ENCODE peak calls at places on chromosomes 12 and 14, in five cellular contexts. Y is CD4-positive, alpha-beta T cell; O is lung; B is Calu3; H is foreskin fibroblast. G is an unnamed sample.

GRCh38 chr12:3958534-3958933 is 85.3 kb upstream of the PARP11 start:
- DNase-seq in O (no peak), B (no peak), Y (no peak), H (no peak), G (no peak)

GRCh38 chr12:129531004-129531403 is 372.8 kb downstream of the TMEM132D start:
- DNase-seq in O (no peak), H (no peak), Y (no peak), B (no peak), G (no peak)

GRCh38 chr12:12018454-12018853 is 52.3 kb upstream of the BCL2L14 start:
- DNase-seq in Y (no peak), H (peak), O (no peak), B (no peak), G (no peak)

GRCh38 chr14:92615451-92615850 is 101.9 kb downstream of the RIN3 start:
- DNase-seq in Y (peak), O (no peak), B (no peak), H (no peak), G (no peak)

GRCh38 chr12:65123435-65124063 is 2.4 kb upstream of the WIF1 start:
- DNase-seq in B (peak), H (peak), O (no peak), Y (no peak), G (peak)

GRCh38 chr12:131536337-131536736 is 174.6 kb upstream of the SFSWAP start:
- DNase-seq in Y (peak), H (no peak), B (no peak), O (no peak), G (no peak)

GRCh38 chr12:121812320-121812871 is 8.6 kb downstream of the SETD1B start:
- DNase-seq in Y (no peak), H (peak), O (peak), B (peak), G (peak)

GRCh38 chr12:80849367-80849766 is 88.4 kb downstream of the LIN7A start:
- DNase-seq in Y (no peak), B (no peak), O (no peak), H (no peak), G (no peak)

GRCh38 chr12:131850856-131851559 is 22.8 kb downstream of the MMP17 start:
- DNase-seq in O (no peak), Y (no peak), B (peak), H (peak), G (no peak)

GRCh38 chr12:122054842-122055544 is 23.6 kb upstream of the MLXIP start:
- DNase-seq in B (no peak), Y (no peak), O (no peak), H (no peak), G (no peak)

GRCh38 chr12:25830456-25830855 is 128.0 kb upstream of the RASSF8 start:
- DNase-seq in B (no peak), H (peak), Y (no peak), O (no peak), G (no peak)

GRCh38 chr12:66708704-66709443 is 30.0 kb upstream of the GRIP1 start:
- DNase-seq in O (no peak), B (no peak), H (peak), Y (no peak), G (no peak)

GRCh38 chr12:55515696-55516095 is 23.5 kb downstream of the OR6C68 start:
- DNase-seq in O (no peak), Y (no peak), H (no peak), B (no peak), G (no peak)

GRCh38 chr14:24734917-24735500 is 101.0 kb upstream of the GZMB start:
- DNase-seq in H (peak), Y (no peak), B (peak), O (no peak), G (peak)

GRCh38 chr14:99790201-99790977 is 2.8 kb upstream of the EML1 start:
- DNase-seq in O (no peak), H (no peak), Y (no peak), B (no peak), G (no peak)

GRCh38 chr12:3130053-3130805 is 53.0 kb downstream of the TSPAN9 start:
- DNase-seq in Y (no peak), H (no peak), O (no peak), B (no peak), G (no peak)

GRCh38 chr12:130713581-130713991 is 2.5 kb downstream of the RIMBP2 start:
- DNase-seq in H (no peak), O (no peak), B (no peak), Y (no peak), G (no peak)

GRCh38 chr14:69772082-69773017 is 5.4 kb downstream of the SRSF5 start:
- DNase-seq in O (no peak), H (no peak), Y (no peak), B (no peak), G (no peak)

GRCh38 chr12:49342914-49343731 is 3.6 kb upstream of the DNAJC22 start:
- DNase-seq in O (no peak), Y (no peak), B (no peak), H (no peak), G (no peak)

GRCh38 chr12:4153343-4153892 is 120.1 kb upstream of the CCND2 start:
- DNase-seq in Y (peak), O (no peak), H (no peak), B (no peak), G (no peak)

GRCh38 chr12:2682301-2683282 is 112.2 kb upstream of the FKBP4 start:
- DNase-seq in O (peak), H (peak), B (peak), Y (peak), G (peak)

GRCh38 chr14:36429692-36430091 is 90.3 kb downstream of the NKX2-1 start:
- DNase-seq in B (no peak), H (no peak), O (no peak), Y (no peak), G (no peak)

GRCh38 chr14:61643546-61643945 is 51.8 kb upstream of the HIF1A start:
- DNase-seq in B (no peak), O (no peak), Y (no peak), H (peak), G (no peak)

GRCh38 chr12:109308534-109309440 is at the start of gene FOXN4:
- DNase-seq in B (no peak), Y (no peak), H (no peak), O (no peak), G (peak)

GRCh38 chr12:12527820-12528296 is 34.8 kb downstream of the DUSP16 start:
- DNase-seq in H (no peak), O (no peak), Y (no peak), B (no peak), G (no peak)

GRCh38 chr14:54908230-54908629 is 5.6 kb upstream of the GCH1 start:
- DNase-seq in B (no peak), O (no peak), Y (no peak), H (no peak), G (no peak)

GRCh38 chr14:61491876-61492440 is 170.6 kb downstream of the PRKCH start:
- DNase-seq in B (no peak), O (no peak), Y (no peak), H (no peak), G (no peak)

GRCh38 chr14:103880334-103880985 is 33.1 kb upstream of the PPP1R13B start:
- DNase-seq in H (peak), O (peak), B (peak), Y (peak), G (no peak)

GRCh38 chr12:105724651-105725050 is 394.2 kb downstream of the C12orf75 start:
- DNase-seq in B (no peak), O (no peak), H (no peak), Y (no peak), G (no peak)

GRCh38 chr12:122668268-122668667 is 34.9 kb downstream of the HCAR2 start:
- DNase-seq in B (no peak), Y (no peak), H (no peak), O (no peak), G (no peak)

GRCh38 chr14:45284802-45285201 is 31.8 kb upstream of the MIS18BP1 start:
- DNase-seq in O (no peak), B (no peak), H (no peak), Y (no peak), G (no peak)

GRCh38 chr12:31929140-31929526 is 30.1 kb upstream of the RESF1 start:
- DNase-seq in Y (no peak), B (no peak), O (no peak), H (no peak), G (no peak)

GRCh38 chr14:84006643-84007137 is 1523.3 kb upstream of the FLRT2 start:
- DNase-seq in Y (no peak), H (no peak), O (no peak), B (no peak), G (peak)

GRCh38 chr12:121773011-121773777 is 20.3 kb downstream of the RHOF start:
- DNase-seq in Y (peak), H (peak), B (peak), O (peak), G (peak)

GRCh38 chr14:22475381-22475780 is 113.6 kb downstream of the DAD1 start:
- DNase-seq in Y (no peak), O (no peak), H (no peak), B (no peak), G (no peak)

GRCh38 chr12:113899042-113899843 is 66.9 kb downstream of the RBM19 start:
- DNase-seq in Y (no peak), B (no peak), H (no peak), O (no peak), G (no peak)

GRCh38 chr12:113898466-113898865 is 67.7 kb downstream of the RBM19 start:
- DNase-seq in B (no peak), O (no peak), Y (no peak), H (no peak), G (no peak)

GRCh38 chr12:113900711-113901110 is 65.4 kb downstream of the RBM19 start:
- DNase-seq in B (no peak), Y (no peak), O (no peak), H (peak), G (no peak)

GRCh38 chr12:113897406-113897805 is 68.7 kb downstream of the RBM19 start:
- DNase-seq in Y (no peak), O (no peak), H (no peak), B (no peak), G (no peak)

GRCh38 chr12:113899844-113900471 is 66.2 kb downstream of the RBM19 start:
- DNase-seq in O (no peak), B (no peak), Y (no peak), H (no peak), G (no peak)
- TF ChIP-seq CTCF in O (no peak), B (no peak), Y (no peak), H (no peak), G (no peak)

GRCh38 chr14:50260511-50260910 is 29.1 kb upstream of the SOS2 start:
- DNase-seq in B (peak), Y (no peak), H (peak), O (no peak), G (peak)
- TF ChIP-seq CTCF in B (peak), Y (peak), H (peak), O (peak), G (peak)

GRCh38 chr14:102672410-102672960 is 80.0 kb downstream of the RCOR1 start:
- DNase-seq in O (no peak), H (no peak), Y (no peak), B (no peak), G (no peak)
- TF ChIP-seq CTCF in O (no peak), H (no peak), Y (no peak), B (no peak), G (no peak)

GRCh38 chr12:116882742-116883141 is 1.5 kb upstream of the HRK start:
- DNase-seq in Y (no peak), O (no peak), B (no peak), H (peak), G (no peak)
- TF ChIP-seq CTCF in Y (no peak), O (no peak), B (no peak), H (peak), G (no peak)

DNA sequence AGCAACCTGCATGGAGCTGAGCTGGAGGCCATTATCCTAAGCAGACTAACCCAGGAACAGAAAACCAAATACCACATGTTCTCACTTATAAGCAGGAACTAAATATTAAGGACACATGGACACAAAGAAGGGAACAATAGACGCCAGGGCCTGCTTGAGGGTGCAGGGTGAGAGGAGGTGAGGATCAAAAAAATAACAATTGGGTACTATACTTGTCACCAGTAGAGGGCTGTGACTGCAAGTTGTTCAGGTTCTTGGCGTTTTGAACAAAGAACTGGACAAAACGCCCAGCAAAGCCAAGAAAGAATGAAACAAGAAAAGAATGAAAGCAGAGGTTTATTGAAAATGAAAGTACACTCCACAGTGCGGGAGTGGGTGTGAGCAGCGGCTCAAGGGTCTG is 208.5 kb upstream of the NEDD1 start:
- DNase-seq in Y (no peak), H (no peak), O (no peak), B (no peak), G (no peak)
- TF ChIP-seq CTCF in Y (no peak), H (peak), O (no peak), B (peak), G (no peak)

GRCh38 chr12:5971194-5971850 is 26.3 kb upstream of the ANO2 start:
- DNase-seq in H (no peak), B (no peak), Y (no peak), O (no peak), G (no peak)
- TF ChIP-seq CTCF in H (no peak), B (no peak), Y (no peak), O (no peak), G (no peak)

DNA sequence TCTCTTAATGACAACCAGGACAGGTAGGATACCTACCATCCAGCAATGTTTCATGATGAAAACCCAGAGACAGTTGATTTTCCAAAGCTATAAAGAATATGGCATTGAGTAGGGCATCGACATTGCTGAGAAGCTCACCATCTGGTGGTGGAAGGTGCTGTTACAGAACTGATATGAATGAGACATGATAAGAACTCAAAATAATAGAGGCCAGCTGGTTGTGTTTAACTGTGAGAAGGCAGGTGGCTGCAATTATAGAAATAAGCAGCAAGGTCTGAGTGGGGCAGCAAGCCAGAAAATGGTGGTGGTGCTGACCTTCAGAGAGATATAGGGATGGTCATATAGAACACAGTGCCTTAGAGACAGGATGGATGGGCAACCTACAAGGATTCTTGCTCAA is 449.7 kb downstream of the BTG1 start:
- DNase-seq in H (no peak), B (no peak), Y (no peak), O (no peak), G (no peak)
- TF ChIP-seq CTCF in H (no peak), B (no peak), Y (no peak), O (no peak), G (no peak)

DNA sequence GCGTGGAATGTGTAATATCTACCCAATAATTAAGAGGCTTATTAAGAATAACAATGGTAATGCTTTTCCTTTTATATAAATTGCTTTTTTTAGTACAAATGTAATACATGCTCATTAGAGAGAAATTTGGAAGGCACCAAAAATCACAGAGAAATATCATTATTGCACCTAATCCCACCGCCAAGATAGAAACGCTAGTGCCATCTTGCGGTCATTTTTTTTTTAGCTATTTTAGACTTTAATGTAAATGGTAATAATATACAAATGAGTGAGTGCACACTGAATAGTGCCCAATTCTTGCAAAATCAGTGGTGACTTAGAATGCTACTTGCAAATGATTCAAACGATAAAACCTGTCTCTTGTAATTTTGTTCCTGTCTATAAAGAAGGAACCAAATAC is 576.8 kb upstream of the TMEM132C start:
- DNase-seq in Y (no peak), B (no peak), O (no peak), H (peak), G (no peak)
- TF ChIP-seq CTCF in Y (no peak), B (no peak), O (no peak), H (no peak), G (no peak)